ENCODE peak calls at places on chromosome 11, in eight cellular contexts. J is activated CD4-positive, alpha-beta T cell treated with anti-CD3 and anti-CD28 coated beads for 36 hours; F is GM23248; W is GM19239; N is activated naive CD8-positive, alpha-beta T cell treated with anti-CD3 and anti-CD28 coated beads, Interleukin-2, amount 50 U/mL, for 16 hours; H is NCI-H460; G is left colon; Q is fibroblast of the aortic adventitia. U is an unnamed sample.

GRCh38 chr11:47603295-47603694 is 9.1 kb upstream of the C1QTNF4 start:
- DNase-seq in J (no peak), F (peak), W (no peak), N (no peak), H (no peak), G (no peak), Q (peak), U (no peak)

GRCh38 chr11:118921929-118922744 is 3.6 kb downstream of the BCL9L start:
- DNase-seq in J (peak), F (peak), W (no peak), N (no peak), H (peak), G (peak), Q (peak), U (peak)

GRCh38 chr11:16279524-16279923 is 76.8 kb downstream of the SOX6 start:
- DNase-seq in J (no peak), F (no peak), W (no peak), N (no peak), H (no peak), G (no peak), Q (no peak), U (no peak)

GRCh38 chr11:27416568-27417176 is 53.7 kb upstream of the CCDC34 start:
- DNase-seq in J (no peak), F (no peak), W (no peak), N (no peak), H (no peak), G (no peak), Q (no peak), U (no peak)

GRCh38 chr11:133230446-133230845 is 301.9 kb downstream of the OPCML start:
- DNase-seq in J (no peak), F (no peak), W (no peak), N (no peak), H (no peak), G (peak), Q (no peak), U (no peak)

GRCh38 chr11:108511851-108512474 is 13.8 kb upstream of the POGLUT3 start:
- DNase-seq in J (no peak), F (peak), W (no peak), N (no peak), H (no peak), G (no peak), Q (peak), U (no peak)

GRCh38 chr11:9823439-9823838 is 159.6 kb downstream of the SWAP70 start:
- DNase-seq in J (no peak), F (peak), W (no peak), N (no peak), H (no peak), G (no peak), Q (no peak), U (peak)

GRCh38 chr11:81007046-81007445 is 1566.2 kb upstream of the TENM4 start:
- DNase-seq in J (no peak), F (peak), W (no peak), N (no peak), H (peak), G (no peak), Q (peak), U (peak)

GRCh38 chr11:67253872-67254624 is 12.2 kb upstream of the GRK2 start:
- DNase-seq in J (no peak), F (no peak), W (no peak), N (no peak), H (no peak), G (no peak), Q (no peak), U (no peak)

GRCh38 chr11:443542-444199 is 1.9 kb upstream of the ANO9 start:
- DNase-seq in J (no peak), F (peak), W (no peak), N (no peak), H (no peak), G (peak), Q (no peak), U (no peak)

GRCh38 chr11:120516461-120517389 is 5.2 kb downstream of the GRIK4 start:
- DNase-seq in J (no peak), F (peak), W (no peak), N (no peak), H (no peak), G (peak), Q (no peak), U (no peak)

GRCh38 chr11:78525720-78526119 is 48.9 kb downstream of the NARS2 start:
- DNase-seq in J (no peak), F (no peak), W (no peak), N (no peak), H (no peak), G (no peak), Q (no peak), U (no peak)